ENCODE peak calls at places on chromosomes 5 and 9, in five cellular contexts. One of them, this sample, is unnamed.

GRCh38 chr9:125119643-125120286 is 23.6 kb downstream of the SCAI start:
- DNase-seq in body of pancreas: no peak
- DNase-seq in activated T-cell treated with anti-CD3 and anti-CD28 coated beads for 24 hours: no peak
- DNase-seq in DMS153: no peak
- DNase-seq in PC-9: no peak
- DNase-seq in this sample: no peak

GRCh38 chr9:21674894-21675293 is 127.5 kb upstream of the MTAP start:
- DNase-seq in body of pancreas: no peak
- DNase-seq in activated T-cell treated with anti-CD3 and anti-CD28 coated beads for 24 hours: no peak
- DNase-seq in DMS153: no peak
- DNase-seq in PC-9: no peak
- DNase-seq in this sample: no peak

GRCh38 chr9:116795859-116796258 is 108.8 kb downstream of the TRIM32 start:
- DNase-seq in body of pancreas: no peak
- DNase-seq in activated T-cell treated with anti-CD3 and anti-CD28 coated beads for 24 hours: no peak
- DNase-seq in DMS153: no peak
- DNase-seq in PC-9: no peak
- DNase-seq in this sample: no peak

GRCh38 chr5:153658151-153658550 is 167.7 kb downstream of the GRIA1 start:
- DNase-seq in body of pancreas: no peak
- DNase-seq in activated T-cell treated with anti-CD3 and anti-CD28 coated beads for 24 hours: no peak
- DNase-seq in DMS153: no peak
- DNase-seq in PC-9: no peak
- DNase-seq in this sample: no peak

GRCh38 chr9:122122468-122122867 is 29.4 kb upstream of the TTLL11 start:
- DNase-seq in body of pancreas: no peak
- DNase-seq in activated T-cell treated with anti-CD3 and anti-CD28 coated beads for 24 hours: no peak
- DNase-seq in DMS153: no peak
- DNase-seq in PC-9: no peak
- DNase-seq in this sample: no peak

GRCh38 chr5:13498279-13498678 is 446.2 kb downstream of the DNAH5 start:
- DNase-seq in body of pancreas: no peak
- DNase-seq in activated T-cell treated with anti-CD3 and anti-CD28 coated beads for 24 hours: no peak
- DNase-seq in DMS153: no peak
- DNase-seq in PC-9: no peak
- DNase-seq in this sample: no peak

GRCh38 chr9:95055851-95056551 is 261.5 kb downstream of the FANCC start:
- DNase-seq in body of pancreas: no peak
- DNase-seq in activated T-cell treated with anti-CD3 and anti-CD28 coated beads for 24 hours: no peak
- DNase-seq in DMS153: peak
- DNase-seq in PC-9: no peak
- DNase-seq in this sample: no peak

GRCh38 chr5:39049298-39049697 is 24.9 kb downstream of the RICTOR start:
- DNase-seq in body of pancreas: no peak
- DNase-seq in activated T-cell treated with anti-CD3 and anti-CD28 coated beads for 24 hours: no peak
- DNase-seq in DMS153: no peak
- DNase-seq in PC-9: no peak
- DNase-seq in this sample: no peak

GRCh38 chr5:62600560-62601252 is 22.1 kb downstream of the LRRC70 start:
- DNase-seq in body of pancreas: peak
- DNase-seq in activated T-cell treated with anti-CD3 and anti-CD28 coated beads for 24 hours: no peak
- DNase-seq in DMS153: peak
- DNase-seq in PC-9: no peak
- DNase-seq in this sample: no peak

GRCh38 chr9:93089481-93089991 is 6.5 kb upstream of the CARD19 start:
- DNase-seq in body of pancreas: no peak
- DNase-seq in activated T-cell treated with anti-CD3 and anti-CD28 coated beads for 24 hours: no peak
- DNase-seq in DMS153: no peak
- DNase-seq in PC-9: no peak
- DNase-seq in this sample: no peak

GRCh38 chr9:34190996-34191892 is 12.4 kb downstream of the UBAP1 start:
- DNase-seq in body of pancreas: no peak
- DNase-seq in activated T-cell treated with anti-CD3 and anti-CD28 coated beads for 24 hours: no peak
- DNase-seq in DMS153: no peak
- DNase-seq in PC-9: no peak
- DNase-seq in this sample: no peak

GRCh38 chr5:141703133-141703561 is 21.1 kb upstream of the ARAP3 start:
- DNase-seq in body of pancreas: no peak
- DNase-seq in activated T-cell treated with anti-CD3 and anti-CD28 coated beads for 24 hours: no peak
- DNase-seq in DMS153: no peak
- DNase-seq in PC-9: no peak
- DNase-seq in this sample: no peak

GRCh38 chr9:121634800-121635261 is 16.6 kb upstream of the DAB2IP start:
- DNase-seq in body of pancreas: no peak
- DNase-seq in activated T-cell treated with anti-CD3 and anti-CD28 coated beads for 24 hours: no peak
- DNase-seq in DMS153: no peak
- DNase-seq in PC-9: peak
- DNase-seq in this sample: no peak

GRCh38 chr5:141392429-141393198 is at the start of gene PCDHGA8:
- DNase-seq in body of pancreas: no peak
- DNase-seq in activated T-cell treated with anti-CD3 and anti-CD28 coated beads for 24 hours: no peak
- DNase-seq in DMS153: no peak
- DNase-seq in PC-9: no peak
- DNase-seq in this sample: no peak

GRCh38 chr5:53418409-53418808 is 62.0 kb upstream of the FST start:
- DNase-seq in body of pancreas: no peak
- DNase-seq in activated T-cell treated with anti-CD3 and anti-CD28 coated beads for 24 hours: no peak
- DNase-seq in DMS153: no peak
- DNase-seq in PC-9: no peak
- DNase-seq in this sample: no peak

GRCh38 chr9:99197124-99197630 is 24.6 kb downstream of the ALG2 start:
- DNase-seq in body of pancreas: no peak
- DNase-seq in activated T-cell treated with anti-CD3 and anti-CD28 coated beads for 24 hours: no peak
- DNase-seq in DMS153: no peak
- DNase-seq in PC-9: no peak
- DNase-seq in this sample: no peak

GRCh38 chr5:116068028-116068632 is 16.7 kb upstream of the COMMD10 start:
- DNase-seq in body of pancreas: peak
- DNase-seq in activated T-cell treated with anti-CD3 and anti-CD28 coated beads for 24 hours: no peak
- DNase-seq in DMS153: no peak
- DNase-seq in PC-9: peak
- DNase-seq in this sample: no peak

GRCh38 chr5:9343146-9343850 is 202.6 kb downstream of the SEMA5A start:
- DNase-seq in body of pancreas: no peak
- DNase-seq in activated T-cell treated with anti-CD3 and anti-CD28 coated beads for 24 hours: no peak
- DNase-seq in DMS153: no peak
- DNase-seq in PC-9: no peak
- DNase-seq in this sample: no peak

GRCh38 chr9:122112238-122112637 is 19.1 kb upstream of the TTLL11 start:
- DNase-seq in body of pancreas: no peak
- DNase-seq in activated T-cell treated with anti-CD3 and anti-CD28 coated beads for 24 hours: no peak
- DNase-seq in DMS153: no peak
- DNase-seq in PC-9: no peak
- DNase-seq in this sample: no peak

GRCh38 chr5:141094481-141095262 is at the start of gene PCDHB2:
- DNase-seq in body of pancreas: peak
- DNase-seq in activated T-cell treated with anti-CD3 and anti-CD28 coated beads for 24 hours: no peak
- DNase-seq in DMS153: no peak
- DNase-seq in PC-9: peak
- DNase-seq in this sample: no peak

GRCh38 chr9:16928179-16928945 is 57.9 kb upstream of the BNC2 start:
- DNase-seq in body of pancreas: no peak
- DNase-seq in activated T-cell treated with anti-CD3 and anti-CD28 coated beads for 24 hours: no peak
- DNase-seq in DMS153: no peak
- DNase-seq in PC-9: no peak
- DNase-seq in this sample: no peak

GRCh38 chr9:34310205-34310604 is 18.9 kb downstream of the KIF24 start:
- DNase-seq in body of pancreas: no peak
- DNase-seq in activated T-cell treated with anti-CD3 and anti-CD28 coated beads for 24 hours: no peak
- DNase-seq in DMS153: no peak
- DNase-seq in PC-9: no peak
- DNase-seq in this sample: no peak

GRCh38 chr9:82024931-82025330 is 36.4 kb downstream of the SPATA31D1 start:
- DNase-seq in body of pancreas: no peak
- DNase-seq in activated T-cell treated with anti-CD3 and anti-CD28 coated beads for 24 hours: no peak
- DNase-seq in DMS153: no peak
- DNase-seq in PC-9: no peak
- DNase-seq in this sample: no peak

GRCh38 chr5:69074664-69075521 is 18.9 kb upstream of the SLC30A5 start:
- DNase-seq in body of pancreas: no peak
- DNase-seq in activated T-cell treated with anti-CD3 and anti-CD28 coated beads for 24 hours: no peak
- DNase-seq in DMS153: no peak
- DNase-seq in PC-9: no peak
- DNase-seq in this sample: no peak